ENCODE peak calls at places on chromosomes 4 and X, in six cellular contexts. X is foreskin fibroblast; U is activated CD4-positive, alpha-beta T cell treated with anti-CD3 and anti-CD28 coated beads for 36 hours; M is HCEC 1CT; J is activated naive CD8-positive, alpha-beta T cell treated with anti-CD3 and anti-CD28 coated beads, Interleukin-2, amount 50 U/mL, for 16 hours; K is fibroblast of lung. Z is an unnamed sample.
A peak's percentile ranks its signal among the peaks of the same experiment; 100 is the strongest.

GRCh38 chr4:121156822-121157769 is 7.0 kb downstream of the TNIP3 start:
- DNase-seq in M (peak; percentile 3), K (peak; percentile 25), U (peak; percentile 26), J (no peak), X (peak; percentile 17), Z (peak; percentile 77)

GRCh38 chr4:112516401-112517066 is 554 bp upstream of the NEUROG2 start:
- DNase-seq in J (no peak), K (no peak), U (peak; percentile 16), X (no peak), M (no peak), Z (no peak)

GRCh38 chrX:129566081-129566480 is 26.0 kb downstream of the OCRL start:
- DNase-seq in X (peak; percentile 14), U (no peak), K (peak; percentile 77), J (no peak), M (no peak), Z (no peak)

GRCh38 chrX:38805294-38806053 is 4.2 kb downstream of the MID1IP1 start:
- DNase-seq in J (peak; percentile 13), M (peak; percentile 68), K (peak; percentile 87), U (peak; percentile 79), X (peak; percentile 70), Z (peak; percentile 88)

GRCh38 chrX:25858273-25858880 is 279.8 kb upstream of the MAGEB18 start:
- DNase-seq in X (no peak), U (no peak), K (peak; percentile 1), J (no peak), M (no peak), Z (no peak)

GRCh38 chr4:87057835-87058234 is 123.0 kb downstream of the AFF1 start:
- DNase-seq in U (no peak), J (no peak), M (no peak), K (peak; percentile 53), X (no peak), Z (no peak)

GRCh38 chr4:3516061-3516835 is 16.0 kb downstream of the LRPAP1 start:
- DNase-seq in J (no peak), K (no peak), M (no peak), U (no peak), X (no peak), Z (no peak)

GRCh38 chrX:40866878-40867277 is 131.5 kb upstream of the MED14 start:
- DNase-seq in J (no peak), K (no peak), X (no peak), U (no peak), M (no peak), Z (no peak)

GRCh38 chr4:168540086-168540864 is 43.4 kb downstream of the PALLD start:
- DNase-seq in M (peak; percentile 46), J (no peak), X (no peak), K (no peak), U (peak; percentile 30), Z (no peak)

GRCh38 chrX:55312655-55313054 is 47.9 kb upstream of the PAGE3 start:
- DNase-seq in J (no peak), X (no peak), K (no peak), U (no peak), M (no peak), Z (no peak)

GRCh38 chrX:108396188-108396885 is 41.9 kb downstream of the COL4A6 start:
- DNase-seq in J (no peak), U (no peak), X (no peak), K (no peak), M (peak; percentile 46), Z (no peak)

Z was measured in upper lobe of right lung.